ENCODE peak calls at places on chromosomes 5 and 9, in five cellular contexts. T is HepG2, R is GM12878, M is H1, F is SK-N-SH. P is an unnamed sample.

GRCh38 chr9:93651521-93651950 is 75.2 kb downstream of the PHF2 start:
- DNase-seq in F (no peak), M (no peak), T (no peak), R (no peak), P (no peak)

GRCh38 chr9:104725014-104725413 is 22.5 kb upstream of the NIPSNAP3A start:
- DNase-seq in T (no peak), R (no peak), F (no peak), M (no peak), P (no peak)

GRCh38 chr5:93611900-93612898 is 29.2 kb downstream of the NR2F1 start:
- DNase-seq in T (no peak), R (no peak), F (peak; percentile 66), M (peak; percentile 72), P (peak; percentile 36)

GRCh38 chr5:109529987-109530386 is 120.2 kb upstream of the PJA2 start:
- DNase-seq in M (no peak), T (no peak), R (no peak), F (no peak), P (no peak)

GRCh38 chr9:109014267-109015025 is 1.1 kb upstream of the CTNNAL1 start:
- DNase-seq in F (no peak), T (no peak), R (no peak), M (no peak), P (no peak)

GRCh38 chr5:1792842-1793266 is 6.8 kb downstream of the MRPL36 start:
- DNase-seq in R (peak; percentile 99), F (no peak), M (no peak), T (no peak), P (peak; percentile 55)

GRCh38 chr9:26670052-26670640 is 222.5 kb downstream of the CAAP1 start:
- DNase-seq in F (no peak), R (no peak), M (no peak), T (no peak), P (no peak)

GRCh38 chr5:102617187-102617856 is 118.5 kb upstream of the SLCO6A1 start:
- DNase-seq in F (no peak), M (no peak), T (no peak), R (no peak), P (no peak)

GRCh38 chr9:124477211-124478013 is 27.2 kb downstream of the ADGRD2 start:
- DNase-seq in T (no peak), M (no peak), R (no peak), F (peak; percentile 87), P (peak; percentile 81)

GRCh38 chr5:19261879-19262278 is 726.1 kb downstream of the CDH18 start:
- DNase-seq in R (no peak), T (no peak), F (no peak), M (no peak), P (no peak)

GRCh38 chr9:5536684-5537083 is 26.4 kb downstream of the PDCD1LG2 start:
- DNase-seq in F (no peak), R (no peak), T (no peak), M (no peak), P (no peak)
- TF ChIP-seq SIN3A in F (no peak), R (no peak), T (no peak), M (no peak), P (no peak)

GRCh38 chr5:135245521-135246499 is 153.2 kb downstream of the MACROH2A1 start:
- DNase-seq in M (peak; percentile 32), T (no peak), F (no peak), R (no peak), P (peak; percentile 29)
- TF ChIP-seq CTCF in M (no peak), T (no peak), F (no peak), R (no peak), P (no peak)

GRCh38 chr5:170523129-170523497 is 19.3 kb downstream of the KCNIP1 start:
- DNase-seq in R (no peak), F (peak; percentile 72), T (no peak), M (no peak), P (no peak)
- TF ChIP-seq GABPA in R (no peak), F (no peak), T (no peak), M (no peak), P (no peak)

DNA sequence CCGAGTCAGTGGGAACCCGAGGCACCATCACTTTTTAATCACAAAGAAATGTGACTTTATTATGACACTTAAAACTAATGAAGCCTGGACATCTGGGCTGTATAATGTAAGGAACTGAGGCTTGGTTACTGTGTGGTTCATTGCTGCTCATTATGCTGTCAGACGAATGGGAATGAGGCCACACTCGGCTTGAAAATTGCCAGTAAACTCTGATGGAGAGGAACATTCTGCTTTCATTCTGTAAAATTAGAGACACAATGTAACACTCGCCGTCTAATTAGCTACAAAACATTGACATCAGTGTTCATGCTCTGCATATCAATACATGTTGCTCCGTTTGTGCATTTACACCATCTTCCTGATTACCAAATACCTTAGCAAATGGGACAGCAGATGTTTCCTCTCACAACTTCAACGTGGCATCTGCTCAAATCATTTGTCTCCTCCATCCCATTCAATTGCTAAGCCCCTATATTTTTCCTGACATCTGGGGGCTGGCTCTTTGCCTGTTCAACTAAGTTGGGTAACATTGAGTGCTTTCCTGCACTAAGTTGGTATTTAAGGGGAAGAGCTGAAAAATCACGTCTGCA is 133.0 kb downstream of the SLC28A3 start:
- DNase-seq in M (no peak), R (no peak), T (no peak), F (no peak), P (no peak)
- TF ChIP-seq SIN3A in M (no peak), R (no peak), T (no peak), F (no peak), P (no peak)

GRCh38 chr5:134227786-134228185 is 1.9 kb upstream of the PPP2CA start:
- DNase-seq in M (no peak), T (peak; percentile 48), F (no peak), R (no peak), P (no peak)

GRCh38 chr5:134228624-134229023 is 2.8 kb upstream of the PPP2CA start:
- DNase-seq in M (no peak), T (no peak), R (no peak), F (no peak), P (no peak)

GRCh38 chr5:134226441-134227192 is 744 bp upstream of the PPP2CA start:
- DNase-seq in F (no peak), R (no peak), M (no peak), T (peak; percentile 29), P (no peak)

GRCh38 chr5:134225780-134226440 is at the start of gene PPP2CA:
- DNase-seq in M (peak; percentile 99), R (peak; percentile 98), T (peak; percentile 95), F (peak; percentile 95), P (peak; percentile 96)

GRCh38 chr5:134227259-134227658 is 1.4 kb upstream of the PPP2CA start:
- DNase-seq in T (peak; percentile 25), M (peak; percentile 58), R (no peak), F (peak; percentile 13), P (peak; percentile 51)
- TF ChIP-seq CTCF in T (no peak), M (peak; percentile 32), R (no peak), F (no peak), P (peak; percentile 24)

P was measured in K562.